ENCODE peak calls at places on chromosome 20, in six cellular contexts. V is heart left ventricle, Z is mucosa of gallbladder, F is NCI-H2081, M is progenitor cell of endocrine pancreas, W is activated T-helper 1 cell treated with Interleukin-2 at 50 U/mL for 16 hours. G is an unnamed sample.

GRCh38 chr20:23021941-23022340 is 13.2 kb upstream of the SSTR4 start:
- DNase-seq in F (no peak), M (no peak), Z (no peak), V (no peak), W (no peak), G (no peak)

GRCh38 chr20:3595541-3595940 is 67.7 kb downstream of the GFRA4 start:
- DNase-seq in F (no peak), M (no peak), V (no peak), W (no peak), Z (no peak), G (no peak)

GRCh38 chr20:24141111-24141510 is 152.5 kb upstream of the GGTLC1 start:
- DNase-seq in V (no peak), W (no peak), Z (no peak), M (no peak), F (no peak), G (no peak)

GRCh38 chr20:32966881-32967781 is 37.1 kb downstream of the SUN5 start:
- DNase-seq in M (no peak), F (no peak), V (no peak), Z (peak), W (no peak), G (no peak)

GRCh38 chr20:64139200-64140081 is 24.8 kb upstream of the MYT1 start:
- DNase-seq in M (no peak), Z (no peak), V (no peak), F (no peak), W (no peak), G (no peak)

GRCh38 chr20:23671479-23671878 is 17.4 kb downstream of the CST4 start:
- DNase-seq in F (no peak), Z (peak), V (no peak), W (no peak), M (no peak), G (no peak)

GRCh38 chr20:13800728-13801134 is 15.9 kb downstream of the NDUFAF5 start:
- DNase-seq in Z (peak), W (no peak), F (peak), M (no peak), V (peak), G (no peak)

GRCh38 chr20:22491188-22491500 is 93.2 kb downstream of the FOXA2 start:
- DNase-seq in M (no peak), F (no peak), Z (no peak), W (no peak), V (no peak), G (no peak)

GRCh38 chr20:64223526-64224067 is 32.0 kb upstream of the PCMTD2 start:
- DNase-seq in M (peak), V (peak), W (no peak), F (no peak), Z (no peak), G (no peak)

GRCh38 chr20:47660983-47661711 is 124.1 kb downstream of the SULF2 start:
- DNase-seq in Z (no peak), M (no peak), W (no peak), V (no peak), F (no peak), G (no peak)

GRCh38 chr20:35111141-35111888 is 18.7 kb upstream of the TRPC4AP start:
- DNase-seq in W (no peak), F (no peak), V (no peak), M (no peak), Z (no peak), G (no peak)

GRCh38 chr20:35561268-35561667 is 19.4 kb downstream of the ERGIC3 start:
- DNase-seq in W (no peak), V (no peak), Z (no peak), M (no peak), F (no peak), G (peak)

GRCh38 chr20:53381568-53382262 is 211.9 kb downstream of the ZNF217 start:
- DNase-seq in M (no peak), F (no peak), W (no peak), V (no peak), Z (no peak), G (no peak)

GRCh38 chr20:4151991-4152695 is 136.8 kb upstream of the RNF24 start:
- DNase-seq in M (no peak), F (no peak), V (no peak), W (no peak), Z (no peak), G (no peak)

GRCh38 chr20:18066421-18067333 is 9.0 kb upstream of the OVOL2 start:
- DNase-seq in Z (no peak), F (no peak), W (no peak), V (no peak), M (no peak), G (no peak)

GRCh38 chr20:31608256-31608980 is 3.3 kb downstream of the ID1 start:
- DNase-seq in F (peak), M (peak), W (no peak), V (peak), Z (peak), G (no peak)

GRCh38 chr20:39067526-39068216 is 105.5 kb downstream of the DHX35 start:
- DNase-seq in M (no peak), W (no peak), F (no peak), Z (no peak), V (no peak), G (no peak)

GRCh38 chr20:41027366-41027765 is 1.3 kb upstream of the TOP1 start:
- DNase-seq in Z (no peak), V (no peak), M (no peak), F (no peak), W (no peak), G (no peak)

GRCh38 chr20:38173237-38174156 is 8.4 kb upstream of the TGM2 start:
- DNase-seq in F (no peak), Z (peak), V (peak), M (peak), W (no peak), G (no peak)

GRCh38 chr20:41072099-41072798 is 43.6 kb downstream of the TOP1 start:
- DNase-seq in M (no peak), V (no peak), Z (peak), F (no peak), W (no peak), G (no peak)

GRCh38 chr20:38127011-38127621 is 38.0 kb downstream of the TGM2 start:
- DNase-seq in V (peak), W (no peak), F (no peak), Z (peak), M (no peak), G (no peak)

GRCh38 chr20:63061051-63061531 is 54.3 kb upstream of the BHLHE23 start:
- DNase-seq in V (no peak), W (no peak), F (no peak), M (no peak), Z (no peak), G (no peak)

GRCh38 chr20:38811769-38812168 is 6.3 kb downstream of the PPP1R16B start:
- DNase-seq in Z (no peak), V (no peak), M (no peak), F (no peak), W (no peak), G (no peak)

GRCh38 chr20:10986586-10986985 is 312.8 kb upstream of the JAG1 start:
- DNase-seq in W (no peak), F (no peak), M (no peak), V (no peak), Z (no peak), G (no peak)

GRCh38 chr20:64030371-64031134 is 5.4 kb upstream of the C20orf204 start:
- DNase-seq in V (no peak), Z (no peak), F (no peak), W (no peak), M (no peak), G (no peak)

GRCh38 chr20:37418591-37418990 is 72.7 kb downstream of the SRC start:
- DNase-seq in W (no peak), V (no peak), F (no peak), Z (no peak), M (no peak), G (no peak)

GRCh38 chr20:41218466-41218865 is 81.1 kb downstream of the PLCG1 start:
- DNase-seq in F (no peak), Z (no peak), M (no peak), V (no peak), W (no peak), G (no peak)

GRCh38 chr20:8805737-8806442 is 263.0 kb upstream of the PLCB4 start:
- DNase-seq in M (no peak), W (no peak), F (no peak), Z (no peak), V (no peak), G (peak)

GRCh38 chr20:3248993-3249347 is 10.0 kb upstream of the SLC4A11 start:
- DNase-seq in F (no peak), W (no peak), Z (no peak), M (no peak), V (no peak), G (no peak)

G was measured in MM.1S.